ENCODE peak calls at places on chromosomes 3 and 15, in six cellular contexts. B is hepatocyte, W is Karpas-422, M is GM23248, C is GM23338, E is neural progenitor cell. A is an unnamed sample.

GRCh38 chr3:73658227-73658626 is 33.5 kb upstream of the PDZRN3 start:
- DNase-seq in B (no peak), W (no peak), M (no peak), C (peak; percentile 28), E (no peak), A (no peak)

GRCh38 chr15:57821826-57822225 is 115.3 kb downstream of the POLR2M start:
- DNase-seq in B (no peak), W (no peak), M (no peak), C (no peak), E (no peak), A (no peak)

GRCh38 chr3:151219056-151219455 is 16.0 kb upstream of the GPR171 start:
- DNase-seq in B (no peak), W (no peak), M (peak; percentile 91), C (no peak), E (no peak), A (no peak)

GRCh38 chr3:66693461-66693912 is 192.7 kb upstream of the LRIG1 start:
- DNase-seq in B (no peak), W (no peak), M (peak; percentile 8), C (no peak), E (no peak), A (no peak)

GRCh38 chr15:80404719-80405553 is 754 bp downstream of the ARNT2 start:
- DNase-seq in B (peak; percentile 40), W (no peak), M (no peak), C (peak; percentile 67), E (peak; percentile 71), A (peak; percentile 55)

GRCh38 chr3:121690777-121691405 is 30.2 kb upstream of the HCLS1 start:
- DNase-seq in B (no peak), W (no peak), M (no peak), C (no peak), E (no peak), A (no peak)

GRCh38 chr3:128312271-128312670 is 154.4 kb downstream of the DNAJB8 start:
- DNase-seq in B (no peak), W (no peak), M (no peak), C (no peak), E (no peak), A (peak; percentile 13)

GRCh38 chr15:33154366-33155166 is 39.9 kb downstream of the FMN1 start:
- DNase-seq in B (no peak), W (no peak), M (peak; percentile 74), C (no peak), E (no peak), A (no peak)

GRCh38 chr15:27734785-27735495 is 364.2 kb downstream of the OCA2 start:
- DNase-seq in B (no peak), W (no peak), M (no peak), C (no peak), E (no peak), A (no peak)

GRCh38 chr3:66298591-66298990 is 77.8 kb downstream of the SLC25A26 start:
- DNase-seq in B (no peak), W (peak; percentile 36), M (no peak), C (no peak), E (no peak), A (no peak)

GRCh38 chr3:57706462-57706861 is 13.6 kb upstream of the DENND6A start:
- DNase-seq in B (peak; percentile 59), W (no peak), M (peak; percentile 95), C (no peak), E (no peak), A (no peak)

GRCh38 chr15:63308491-63308890 is 31.1 kb downstream of the APH1B start:
- DNase-seq in B (no peak), W (no peak), M (no peak), C (peak; percentile 42), E (no peak), A (no peak)

GRCh38 chr3:161051856-161052255 is 53.3 kb downstream of the B3GALNT1 start:
- DNase-seq in B (no peak), W (no peak), M (no peak), C (no peak), E (no peak), A (no peak)

GRCh38 chr3:133915685-133916639 is 20.3 kb upstream of the RAB6B start:
- DNase-seq in B (peak; percentile 43), W (no peak), M (no peak), C (no peak), E (no peak), A (no peak)

DNA sequence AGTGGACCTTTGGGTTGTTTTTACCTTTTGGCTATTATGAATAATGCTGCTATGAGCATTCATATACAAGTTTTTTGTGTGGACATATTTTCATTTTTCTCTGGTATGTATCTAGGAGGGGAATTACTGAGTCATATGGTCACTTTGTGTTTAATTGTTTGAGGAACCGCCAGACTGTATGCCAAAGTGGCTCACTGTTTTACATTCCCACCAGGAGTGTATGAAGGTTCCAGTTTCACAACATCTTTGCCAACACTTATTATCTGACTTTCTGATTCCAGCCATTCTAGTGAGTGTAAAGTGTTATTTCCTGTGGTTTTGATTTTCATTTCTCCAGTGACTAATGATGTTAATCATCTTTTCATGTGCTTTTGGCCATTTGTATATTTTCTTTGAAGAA is 51.8 kb downstream of the CMTM7 start:
- DNase-seq in B (no peak), W (no peak), M (peak; percentile 86), C (no peak), E (no peak), A (no peak)
- H4K20me1 ChIP-seq in B (no peaks in the 10 kb centered on the region), W (no peaks in the 10 kb centered on the region), M (no peaks in the 10 kb centered on the region), C (peaks cover 4% of the 10 kb centered on the region), E (no peaks in the 10 kb centered on the region), A (no peaks in the 10 kb centered on the region)

GRCh38 chr3:11637901-11638668 is 5.6 kb downstream of the VGLL4 start:
- DNase-seq in B (no peak), W (no peak), M (peak; percentile 85), C (no peak), E (no peak), A (no peak)

GRCh38 chr3:11635671-11636371 is 7.9 kb downstream of the VGLL4 start:
- DNase-seq in B (no peak), W (no peak), M (peak; percentile 39), C (no peak), E (no peak), A (no peak)

GRCh38 chr3:11634974-11635612 is 8.6 kb downstream of the VGLL4 start:
- DNase-seq in B (no peak), W (no peak), M (no peak), C (no peak), E (no peak), A (no peak)

GRCh38 chr3:11634081-11634635 is 9.6 kb downstream of the VGLL4 start:
- DNase-seq in B (no peak), W (no peak), M (no peak), C (no peak), E (no peak), A (no peak)

DNA sequence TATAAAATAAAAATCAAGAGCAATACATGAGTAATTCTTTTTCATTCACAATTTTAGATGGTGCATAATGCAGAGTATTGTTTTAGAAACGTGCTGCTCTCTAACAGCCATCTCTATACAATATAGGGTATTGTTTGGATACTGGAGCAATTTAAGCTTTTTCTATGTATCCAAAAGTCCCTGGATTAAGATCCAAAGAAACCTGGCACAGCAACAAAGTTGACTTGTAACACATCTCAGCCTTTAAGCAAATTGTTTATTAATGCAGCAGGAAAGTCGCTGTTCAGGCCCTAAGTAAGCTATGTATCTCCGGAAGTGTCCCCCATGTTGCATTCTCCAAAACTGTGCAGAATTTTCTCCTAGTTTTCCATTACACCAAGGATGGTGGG is 7.3 kb downstream of the VGLL4 start:
- DNase-seq in B (no peak), W (no peak), M (peak; percentile 37), C (no peak), E (no peak), A (no peak)
- H4K20me1 ChIP-seq in B (peaks cover 96% of the 10 kb centered on the region), W (peaks cover 56% of the 10 kb centered on the region), M (no peaks in the 10 kb centered on the region), C (peaks cover 26% of the 10 kb centered on the region), E (peaks cover 97% of the 10 kb centered on the region), A (no peaks in the 10 kb centered on the region)

GRCh38 chr3:48697952-48698351 is 12.2 kb upstream of the NCKIPSD start:
- DNase-seq in B (no peak), W (peak; percentile 51), M (peak; percentile 29), C (no peak), E (no peak), A (no peak)

GRCh38 chr3:48700750-48701405 is 15.2 kb upstream of the NCKIPSD start:
- DNase-seq in B (no peak), W (no peak), M (no peak), C (no peak), E (no peak), A (no peak)

GRCh38 chr3:48698891-48699290 is 13.2 kb upstream of the NCKIPSD start:
- DNase-seq in B (no peak), W (no peak), M (no peak), C (no peak), E (no peak), A (no peak)

GRCh38 chr3:48707157-48707556 is 9.9 kb downstream of the IP6K2 start:
- DNase-seq in B (no peak), W (no peak), M (no peak), C (no peak), E (no peak), A (no peak)

DNA sequence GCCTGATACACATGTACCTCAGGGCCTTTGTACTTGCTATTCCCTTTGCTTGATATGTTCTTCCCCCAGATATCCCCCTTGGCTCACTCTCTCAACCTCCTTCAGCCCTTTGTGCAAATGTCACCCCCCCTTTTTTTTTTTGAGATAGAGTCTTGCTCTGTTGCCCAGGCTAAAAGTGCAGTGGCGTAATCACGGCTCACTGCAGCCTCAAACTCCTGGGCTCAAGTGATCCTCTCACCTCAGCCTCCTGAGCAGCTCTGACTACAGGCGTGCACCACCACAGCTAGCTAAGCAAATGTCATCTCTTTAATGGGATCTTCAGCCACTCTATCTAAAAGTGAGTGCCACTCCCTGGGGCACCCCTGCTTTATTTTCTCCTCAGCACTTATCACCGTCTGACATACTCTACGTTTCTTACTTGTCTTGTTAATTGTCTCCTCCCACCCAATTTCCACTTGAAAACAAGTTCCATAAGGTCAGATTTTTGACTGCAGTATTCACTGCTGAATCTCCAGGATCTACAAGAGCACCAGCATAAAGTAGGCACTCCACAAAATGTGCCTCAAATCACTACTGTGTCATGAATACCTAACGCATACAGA is 14.6 kb downstream of the IP6K2 start:
- DNase-seq in B (no peak), W (no peak), M (no peak), C (peak; percentile 51), E (no peak), A (peak; percentile 45)
- H4K20me1 ChIP-seq in B (peaks cover 100% of the 10 kb centered on the region), W (peaks cover 57% of the 10 kb centered on the region), M (peaks cover 5% of the 10 kb centered on the region), C (peaks cover 55% of the 10 kb centered on the region), E (peaks cover 100% of the 10 kb centered on the region), A (no peaks in the 10 kb centered on the region)

GRCh38 chr3:188827078-188827477 is 344.7 kb upstream of the TPRG1 start:
- DNase-seq in B (no peak), W (no peak), M (no peak), C (no peak), E (no peak), A (no peak)

GRCh38 chr3:188827593-188827992 is 344.2 kb upstream of the TPRG1 start:
- DNase-seq in B (no peak), W (no peak), M (no peak), C (no peak), E (no peak), A (no peak)

GRCh38 chr3:188830955-188831354 is 340.8 kb upstream of the TPRG1 start:
- DNase-seq in B (no peak), W (peak; percentile 54), M (peak; percentile 46), C (peak; percentile 41), E (no peak), A (no peak)

GRCh38 chr3:188832146-188832545 is 339.6 kb upstream of the TPRG1 start:
- DNase-seq in B (no peak), W (no peak), M (no peak), C (no peak), E (no peak), A (no peak)

DNA sequence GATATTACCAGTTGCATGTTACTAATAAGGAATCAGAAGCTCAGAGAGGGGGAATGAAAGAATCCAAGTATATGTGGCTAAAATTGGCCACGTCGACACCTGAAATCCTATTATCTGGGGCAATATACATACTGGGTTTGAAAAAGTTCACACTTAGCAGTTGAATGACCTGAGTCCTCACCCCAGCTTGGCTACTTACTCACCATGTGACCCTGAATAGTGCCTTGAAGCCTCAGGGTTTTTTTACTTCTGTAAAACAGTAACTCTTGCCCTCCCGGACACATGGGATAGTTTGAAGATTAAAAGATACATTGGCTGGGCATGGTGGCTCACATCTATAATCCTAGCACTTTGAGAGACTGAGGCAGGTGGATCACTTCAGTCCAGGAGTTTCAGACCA is 342.2 kb upstream of the TPRG1 start:
- DNase-seq in B (no peak), W (no peak), M (no peak), C (no peak), E (no peak), A (no peak)
- H4K20me1 ChIP-seq in B (no peaks in the 10 kb centered on the region), W (no peaks in the 10 kb centered on the region), M (no peaks in the 10 kb centered on the region), C (no peaks in the 10 kb centered on the region), E (no peaks in the 10 kb centered on the region), A (no peaks in the 10 kb centered on the region)